ENCODE peak calls at places on chromosome 6, in five cellular contexts. X is GM12878, Z is K562, O is H1, M is HepG2. D is an unnamed sample. For H3K79me2, the result is how much of the 10 kb centered on the place peaks cover.

GRCh38 chr6:37365791-37366190 is 12.0 kb downstream of the RNF8 start:
- DNase-seq in X (no peak), Z (no peak), O (no peak), M (peak), D (no peak)

GRCh38 chr6:109916759-109917158 is 61.4 kb upstream of the GPR6 start:
- DNase-seq in X (no peak), Z (no peak), O (no peak), M (no peak), D (no peak)

GRCh38 chr6:142947702-142948480 is 2.9 kb upstream of the HIVEP2 start:
- DNase-seq in X (no peak), Z (no peak), O (no peak), M (no peak), D (no peak)

GRCh38 chr6:10759884-10760329 is 12.3 kb downstream of the TMEM14B start:
- DNase-seq in X (no peak), Z (no peak), O (no peak), M (no peak), D (peak)

GRCh38 chr6:68726307-68726706 is 91.2 kb downstream of the ADGRB3 start:
- DNase-seq in X (no peak), Z (no peak), O (no peak), M (no peak), D (no peak)

GRCh38 chr6:70198825-70199224 is 104.1 kb downstream of the COL9A1 start:
- DNase-seq in X (no peak), Z (no peak), O (no peak), M (no peak), D (no peak)

GRCh38 chr6:38039497-38039896 is 220.0 kb downstream of the ZFAND3 start:
- DNase-seq in X (no peak), Z (no peak), O (no peak), M (no peak), D (no peak)

GRCh38 chr6:137680678-137681346 is 186.2 kb upstream of the TNFAIP3 start:
- DNase-seq in X (no peak), Z (no peak), O (no peak), M (no peak), D (no peak)

GRCh38 chr6:10429638-10430427 is 15.0 kb upstream of the TFAP2A start:
- DNase-seq in X (peak), Z (peak), O (peak), M (peak), D (no peak)

GRCh38 chr6:125014157-125014957 is 52.1 kb downstream of the RNF217 start:
- DNase-seq in X (no peak), Z (no peak), O (no peak), M (no peak), D (no peak)

GRCh38 chr6:1904898-1905297 is 295.2 kb downstream of the FOXC1 start:
- DNase-seq in X (no peak), Z (no peak), O (no peak), M (no peak), D (no peak)

GRCh38 chr6:99993533-99994251 is at the start of gene MCHR2:
- DNase-seq in X (no peak), Z (no peak), O (peak), M (no peak), D (no peak)

GRCh38 chr6:2781685-2782355 is 16.6 kb downstream of the WRNIP1 start:
- DNase-seq in X (no peak), Z (no peak), O (no peak), M (no peak), D (no peak)

GRCh38 chr6:36241728-36242127 is 28.1 kb upstream of the PNPLA1 start:
- DNase-seq in X (peak), Z (peak), O (no peak), M (no peak), D (no peak)

GRCh38 chr6:138620630-138621029 is 121.3 kb upstream of the NHSL1 start:
- DNase-seq in X (no peak), Z (no peak), O (no peak), M (no peak), D (no peak)

GRCh38 chr6:17281100-17281496 is at the start of gene RBM24:
- DNase-seq in X (no peak), Z (no peak), O (peak), M (peak), D (peak)

GRCh38 chr6:19356692-19357091 is 480.5 kb upstream of the ID4 start:
- DNase-seq in X (no peak), Z (no peak), O (no peak), M (no peak), D (no peak)

DNA sequence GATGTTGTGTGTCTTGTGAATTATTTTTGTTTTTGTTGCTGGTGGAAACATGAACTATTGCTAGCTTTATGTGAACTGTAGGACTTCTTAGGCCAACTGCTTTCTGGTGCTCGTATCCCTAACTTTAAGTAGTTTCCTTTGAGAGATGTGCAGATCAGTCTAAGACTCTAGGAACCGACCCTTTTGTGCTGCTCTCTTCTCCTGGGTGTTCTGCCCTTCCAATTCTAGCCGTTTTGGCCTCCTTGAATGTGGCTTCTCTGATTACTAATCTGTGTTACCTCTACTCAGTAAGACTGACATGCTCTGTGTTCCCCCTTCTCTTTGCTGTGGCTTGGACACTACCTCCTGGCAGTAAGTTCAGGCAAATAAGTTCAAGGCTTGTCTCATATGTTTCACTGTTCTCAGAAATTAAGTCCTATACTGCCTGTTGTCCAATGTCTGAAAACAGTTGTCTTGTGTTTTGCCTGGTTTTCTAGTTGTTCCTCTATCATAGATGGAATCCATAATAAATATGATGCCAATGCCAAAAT is 58.0 kb downstream of the FOXO3 start:
- DNase-seq in X (no peak), Z (no peak), O (no peak), M (no peak), D (no peak)
- H3K79me2 ChIP-seq in X (under half), Z (under half), O (half or more), M (half or more), D (half or more)

DNA sequence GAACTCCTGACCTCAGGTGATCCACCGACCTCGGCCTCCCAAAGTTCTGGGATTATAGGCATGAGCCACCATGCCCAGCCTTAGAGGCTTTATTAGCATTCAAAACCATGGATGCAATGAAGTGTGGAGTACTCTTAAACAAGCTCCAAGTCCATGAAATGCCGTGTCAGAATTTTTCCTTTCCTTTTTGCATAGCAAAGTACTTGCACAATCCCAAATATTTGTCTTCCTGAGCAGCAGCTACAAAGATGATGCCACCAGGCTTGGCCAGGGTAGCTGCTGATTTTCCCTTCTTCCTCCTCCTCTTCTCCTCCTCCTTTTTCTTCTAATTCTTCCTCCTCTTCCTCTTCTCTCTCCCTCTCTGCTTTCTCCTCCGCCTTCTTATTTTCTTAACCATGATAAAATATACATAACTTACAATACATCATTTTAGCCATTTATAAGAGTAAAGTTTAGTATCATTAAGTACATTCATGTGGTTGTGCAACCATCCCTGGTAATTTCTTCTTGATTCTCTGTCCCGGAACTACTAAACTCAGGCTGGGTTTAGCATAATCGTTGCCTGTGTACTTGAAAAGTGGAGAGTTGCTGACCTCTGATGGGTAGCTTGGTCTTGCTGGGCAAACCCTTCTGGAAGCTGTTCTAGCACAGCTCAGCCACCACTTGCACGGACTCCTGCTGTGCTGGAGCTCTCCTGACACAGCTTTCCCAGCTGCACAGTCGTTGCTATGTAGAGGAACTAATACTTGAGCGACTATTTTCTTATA is 20.3 kb downstream of the MUCL3 start:
- DNase-seq in X (no peak), Z (no peak), O (no peak), M (peak), D (no peak)
- TF ChIP-seq CEBPB in X (no peak), Z (peak), O (no peak), M (peak), D (no peak)

GRCh38 chr6:135048915-135049314 is 5.7 kb downstream of the HBS1L start:
- DNase-seq in X (no peak), Z (no peak), O (no peak), M (no peak), D (no peak)
- H3K79me2 ChIP-seq in X (half or more), Z (half or more), O (half or more), M (half or more), D (half or more)

DNA sequence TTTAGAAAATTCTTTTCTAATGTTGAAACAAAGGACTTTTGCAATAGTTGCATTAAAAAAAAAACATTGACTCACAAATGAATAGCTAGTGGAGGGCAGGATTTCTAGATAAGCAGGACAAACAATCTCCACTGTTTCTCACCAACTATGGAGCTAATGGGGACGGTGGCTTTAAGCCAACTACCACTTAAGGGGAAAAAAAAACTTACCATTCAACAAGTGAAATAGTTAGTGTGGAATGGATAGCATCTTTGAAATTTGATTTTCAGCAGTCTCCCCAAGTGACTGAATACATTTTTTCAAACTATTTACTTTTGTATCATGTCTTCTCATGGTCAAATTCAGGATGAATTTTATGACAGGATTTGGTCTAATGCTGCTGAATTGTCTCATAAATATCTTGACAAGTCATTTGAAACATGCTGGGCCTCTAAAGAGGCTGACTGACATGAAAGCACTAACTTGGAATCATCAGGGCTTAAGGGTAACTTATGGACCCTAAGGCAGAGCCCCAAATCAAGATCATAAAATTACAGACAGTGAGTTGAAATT is 100.5 kb downstream of the EYA4 start:
- DNase-seq in X (no peak), Z (no peak), O (no peak), M (peak), D (no peak)
- TF ChIP-seq CEBPB in X (no peak), Z (no peak), O (no peak), M (no peak), D (no peak)

GRCh38 chr6:12013368-12013617 is 1.2 kb downstream of the HIVEP1 start:
- DNase-seq in X (no peak), Z (no peak), O (no peak), M (no peak), D (no peak)

GRCh38 chr6:12010635-12011275 is 1.4 kb upstream of the HIVEP1 start:
- DNase-seq in X (no peak), Z (peak), O (peak), M (no peak), D (no peak)

GRCh38 chr6:12011276-12012112 is 618 bp upstream of the HIVEP1 start:
- DNase-seq in X (peak), Z (peak), O (peak), M (peak), D (peak)

GRCh38 chr6:12012566-12013367 is 655 bp downstream of the HIVEP1 start:
- DNase-seq in X (peak), Z (peak), O (peak), M (peak), D (no peak)

GRCh38 chr6:12012231-12012565 is at the start of gene HIVEP1:
- DNase-seq in X (no peak), Z (no peak), O (no peak), M (no peak), D (no peak)
- H3K79me2 ChIP-seq in X (half or more), Z (half or more), O (half or more), M (under half), D (under half)

GRCh38 chr6:135577059-135577538 is 79.6 kb upstream of the AHI1 start:
- DNase-seq in X (peak), Z (no peak), O (no peak), M (no peak), D (no peak)

GRCh38 chr6:135576055-135576454 is 78.5 kb upstream of the AHI1 start:
- DNase-seq in X (no peak), Z (no peak), O (no peak), M (no peak), D (no peak)

GRCh38 chr6:135583256-135583758 is 85.8 kb upstream of the AHI1 start:
- DNase-seq in X (no peak), Z (no peak), O (no peak), M (no peak), D (no peak)

GRCh38 chr6:135578976-135579375 is 81.4 kb upstream of the AHI1 start:
- DNase-seq in X (no peak), Z (no peak), O (no peak), M (no peak), D (no peak)

DNA sequence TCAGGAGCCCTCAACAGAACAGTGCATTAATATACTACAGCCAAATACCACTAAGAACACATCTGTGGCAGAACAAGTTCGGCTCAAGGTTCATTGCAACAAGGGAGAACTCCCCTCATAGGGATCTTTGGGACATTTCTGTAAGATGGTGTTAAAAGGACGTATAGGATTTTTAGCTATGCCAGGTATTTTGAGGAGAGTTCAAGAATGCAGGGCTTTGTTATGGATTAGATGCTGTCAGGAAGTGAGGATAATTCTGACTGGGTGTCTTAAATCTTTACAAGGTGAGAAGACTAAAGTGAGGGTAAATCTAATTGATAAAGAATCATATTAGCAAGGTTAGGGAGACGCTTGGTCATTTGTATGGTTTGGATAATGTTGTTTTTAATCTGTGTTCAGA is 83.7 kb upstream of the AHI1 start:
- DNase-seq in X (no peak), Z (no peak), O (no peak), M (no peak), D (no peak)
- TF ChIP-seq CEBPB in X (no peak), Z (no peak), O (no peak), M (no peak), D (no peak)